ENCODE peak calls at places on chromosomes 7 and 10, in six cellular contexts. G, I, J, T, H and A are unnamed samples.

GRCh38 chr10:128180843-128181242 is 54.6 kb upstream of the MKI67 start:
- DNase-seq in J (peak; percentile 80), H (no peak), T (peak; percentile 71), G (no peak), I (no peak), A (no peak)

GRCh38 chr10:4763960-4764428 is 62.0 kb upstream of the AKR1E2 start:
- DNase-seq in I (no peak), H (no peak), G (no peak), J (no peak), T (no peak), A (no peak)

GRCh38 chr10:93333278-93333978 is 148.7 kb downstream of the MYOF start:
- DNase-seq in J (no peak), G (no peak), I (no peak), T (no peak), H (no peak), A (no peak)

GRCh38 chr10:69334258-69335062 is 56.2 kb downstream of the HK1 start:
- DNase-seq in I (no peak), T (no peak), H (no peak), J (no peak), G (no peak), A (no peak)

GRCh38 chr10:116740971-116741370 is 1.4 kb downstream of the HSPA12A start:
- DNase-seq in J (no peak), I (no peak), T (no peak), H (no peak), G (no peak), A (no peak)

GRCh38 chr7:131011976-131012375 is 278.0 kb upstream of the KLF14 start:
- DNase-seq in I (no peak), T (peak; percentile 64), G (no peak), J (no peak), H (no peak), A (no peak)

GRCh38 chr7:52410032-52410431 is 625.4 kb upstream of the POM121L12 start:
- DNase-seq in G (no peak), I (no peak), T (no peak), H (no peak), J (no peak), A (no peak)

GRCh38 chr7:28083159-28083997 is 97.2 kb downstream of the JAZF1 start:
- DNase-seq in T (no peak), G (no peak), J (no peak), I (no peak), H (no peak), A (no peak)

GRCh38 chr7:52525772-52526341 is 509.6 kb upstream of the POM121L12 start:
- DNase-seq in T (no peak), H (no peak), J (no peak), G (no peak), I (no peak), A (no peak)

GRCh38 chr10:102627446-102628293 is 16.6 kb upstream of the TRIM8 start:
- DNase-seq in T (no peak), J (no peak), H (no peak), G (peak; percentile 51), I (no peak), A (no peak)

GRCh38 chr10:28317735-28318134 is 14.9 kb upstream of the MPP7 start:
- DNase-seq in I (no peak), T (no peak), J (no peak), H (no peak), G (no peak), A (no peak)

GRCh38 chr10:4771554-4772201 is 54.3 kb upstream of the AKR1E2 start:
- DNase-seq in I (no peak), T (no peak), H (no peak), G (no peak), J (no peak), A (no peak)

GRCh38 chr10:12414278-12414988 is 65.1 kb downstream of the CAMK1D start:
- DNase-seq in H (no peak), T (no peak), J (no peak), I (no peak), G (no peak), A (no peak)

GRCh38 chr10:35852721-35853120 is 210.6 kb upstream of the FZD8 start:
- DNase-seq in J (no peak), G (no peak), H (no peak), I (no peak), T (no peak), A (no peak)

GRCh38 chr7:128742206-128742605 is 3.0 kb downstream of the CALU start:
- DNase-seq in J (no peak), G (no peak), T (no peak), I (no peak), H (no peak), A (no peak)

GRCh38 chr10:80498039-80498832 is 39.5 kb upstream of the SH2D4B start:
- DNase-seq in H (no peak), J (no peak), G (no peak), T (no peak), I (no peak), A (no peak)

GRCh38 chr7:158985583-158985982 is 129.2 kb downstream of the DYNC2I1 start:
- DNase-seq in J (no peak), I (no peak), H (no peak), G (no peak), T (no peak), A (no peak)

GRCh38 chr7:93515144-93515543 is 59.4 kb downstream of the CALCR start:
- DNase-seq in T (no peak), J (no peak), G (no peak), I (no peak), H (no peak), A (no peak)

GRCh38 chr10:5943536-5943935 is 33.8 kb downstream of the IL15RA start:
- DNase-seq in T (no peak), J (no peak), H (no peak), I (no peak), G (peak; percentile 50), A (no peak)

GRCh38 chr7:148242271-148242801 is 348.2 kb upstream of the C7orf33 start:
- DNase-seq in I (no peak), H (peak; percentile 62), T (no peak), G (peak; percentile 18), J (no peak), A (no peak)

GRCh38 chr10:58518775-58519174 is 6.1 kb downstream of the BICC1 start:
- DNase-seq in J (no peak), H (no peak), G (peak; percentile 18), T (no peak), I (no peak), A (no peak)

GRCh38 chr10:86385806-86386205 is 19.2 kb upstream of the GRID1 start:
- DNase-seq in J (no peak), T (no peak), I (no peak), H (no peak), G (no peak), A (no peak)

GRCh38 chr10:48506147-48506917 is 98.5 kb downstream of the ARHGAP22 start:
- DNase-seq in G (no peak), T (no peak), I (no peak), H (no peak), J (peak; percentile 42), A (no peak)

GRCh38 chr7:25982684-25983083 is 169.3 kb upstream of the NFE2L3 start:
- DNase-seq in T (no peak), J (no peak), H (no peak), I (no peak), G (no peak), A (no peak)